ENCODE peak calls at places on chromosomes 3 and 15, in six cellular contexts. W is stimulated activated CD8-positive, alpha-beta memory T cell treated with anti-CD3 and anti-CD28 coated beads, Interleukin-4, amount 100 ng/mL, for 1 hour; G is non-pigmented ciliary epithelial cell; F is NCI-H524; B is DMS53; H is midbrain. A is an unnamed sample.
A peak's percentile ranks its signal among the peaks of the same experiment; 100 is the strongest.

GRCh38 chr3:185959609-185960517 is 22.0 kb upstream of the TRA2B start:
- DNase-seq in W (no peak), G (peak; percentile 75), F (no peak), B (peak; percentile 85), H (no peak), A (no peak)

GRCh38 chr3:89032331-89033063 is 74.9 kb upstream of the EPHA3 start:
- DNase-seq in W (no peak), G (no peak), F (peak; percentile 58), B (no peak), H (no peak), A (no peak)

GRCh38 chr3:17491601-17492000 is 250.8 kb downstream of the TBC1D5 start:
- DNase-seq in W (no peak), G (peak; percentile 71), F (no peak), B (no peak), H (no peak), A (no peak)

GRCh38 chr15:34973512-34973911 is 4.0 kb upstream of the AQR start:
- DNase-seq in W (no peak), G (no peak), F (no peak), B (no peak), H (no peak), A (no peak)

GRCh38 chr3:134487406-134487805 is 1.5 kb downstream of the CEP63 start:
- DNase-seq in W (no peak), G (no peak), F (peak; percentile 36), B (peak; percentile 44), H (no peak), A (no peak)

GRCh38 chr3:139811331-139811730 is 123.7 kb upstream of the CLSTN2 start:
- DNase-seq in W (no peak), G (peak; percentile 20), F (no peak), B (no peak), H (no peak), A (no peak)

GRCh38 chr3:166783206-166783605 is 596.9 kb downstream of the ZBBX start:
- DNase-seq in W (no peak), G (no peak), F (no peak), B (no peak), H (no peak), A (no peak)

GRCh38 chr3:45670995-45671394 is 18.2 kb upstream of the SACM1L start:
- DNase-seq in W (no peak), G (no peak), F (no peak), B (no peak), H (no peak), A (no peak)

GRCh38 chr3:27630892-27631291 is 91.2 kb downstream of the EOMES start:
- DNase-seq in W (no peak), G (no peak), F (no peak), B (no peak), H (no peak), A (no peak)

GRCh38 chr3:81998139-81998755 is 236.8 kb upstream of the GBE1 start:
- DNase-seq in W (no peak), G (peak; percentile 24), F (peak; percentile 43), B (no peak), H (no peak), A (no peak)

GRCh38 chr3:43689766-43690399 is 855 bp upstream of the ABHD5 start:
- DNase-seq in W (no peak), G (no peak), F (no peak), B (no peak), H (no peak), A (no peak)

GRCh38 chr3:14389133-14390115 is 13.0 kb upstream of the SLC6A6 start:
- DNase-seq in W (no peak), G (no peak), F (no peak), B (peak; percentile 1), H (no peak), A (no peak)